ENCODE peak calls at places on chromosomes 5 and 9, in ten cellular contexts. Z is thoracic aorta; K is mesenchymal stem cell; C is body of pancreas; P is heart right ventricle; J is tibial nerve; Y is CD8-positive, alpha-beta memory T cell; L is DND-41; D is Peyer's patch; F is uterus. A is an unnamed sample.

GRCh38 chr5:11324521-11325289 is 563.7 kb upstream of the DAP start:
- DNase-seq in Z (no peak), K (peak; percentile 3), C (no peak), P (no peak), J (no peak), Y (no peak), L (no peak), D (no peak), F (no peak), A (no peak)

GRCh38 chr5:88769165-88769564 is 113.8 kb downstream of the MEF2C start:
- DNase-seq in Z (no peak), K (no peak), C (no peak), P (no peak), J (no peak), Y (no peak), L (no peak), D (no peak), F (peak; percentile 58), A (no peak)

GRCh38 chr5:90410178-90410762 is 714 bp upstream of the CETN3 start:
- DNase-seq in Z (no peak), K (no peak), C (no peak), P (no peak), J (no peak), Y (no peak), L (no peak), D (no peak), F (no peak), A (no peak)

GRCh38 chr9:72145093-72145492 is 4.1 kb upstream of the GDA start:
- DNase-seq in Z (no peak), K (no peak), C (no peak), P (no peak), J (no peak), Y (no peak), L (no peak), D (no peak), F (no peak), A (no peak)

GRCh38 chr9:16870606-16871357 is at the start of gene BNC2:
- DNase-seq in Z (no peak), K (peak; percentile 73), C (peak; percentile 17), P (peak; percentile 47), J (no peak), Y (no peak), L (peak; percentile 38), D (peak; percentile 66), F (peak; percentile 72), A (peak; percentile 49)

GRCh38 chr9:19992556-19992955 is 203.7 kb upstream of the SLC24A2 start:
- DNase-seq in Z (no peak), K (peak; percentile 47), C (no peak), P (no peak), J (no peak), Y (no peak), L (peak; percentile 66), D (no peak), F (no peak), A (no peak)

GRCh38 chr9:93083592-93084470 is 12.2 kb upstream of the CARD19 start:
- DNase-seq in Z (no peak), K (peak; percentile 8), C (no peak), P (no peak), J (no peak), Y (no peak), L (no peak), D (peak; percentile 37), F (peak; percentile 9), A (no peak)

GRCh38 chr5:154465169-154465568 is 12.9 kb downstream of the HAND1 start:
- DNase-seq in Z (no peak), K (peak; percentile 78), C (no peak), P (no peak), J (no peak), Y (no peak), L (no peak), D (no peak), F (no peak), A (no peak)

GRCh38 chr5:117748336-117748735 is 1173.7 kb upstream of the SEMA6A start:
- DNase-seq in Z (no peak), K (no peak), C (no peak), P (no peak), J (no peak), Y (no peak), L (no peak), D (no peak), F (no peak), A (no peak)

GRCh38 chr9:137739371-137739915 is 120.6 kb downstream of the EHMT1 start:
- DNase-seq in Z (no peak), K (no peak), C (no peak), P (no peak), J (no peak), Y (no peak), L (no peak), D (no peak), F (no peak), A (no peak)

GRCh38 chr5:102290004-102290403 is 6.1 kb downstream of the SLCO4C1 start:
- DNase-seq in Z (no peak), K (no peak), C (no peak), P (no peak), J (no peak), Y (no peak), L (no peak), D (no peak), F (no peak), A (no peak)

GRCh38 chr9:438961-439768 is 224.5 kb downstream of the DOCK8 start:
- DNase-seq in Z (no peak), K (no peak), C (peak; percentile 9), P (peak; percentile 42), J (peak; percentile 18), Y (no peak), L (no peak), D (peak; percentile 56), F (peak; percentile 68), A (peak; percentile 40)

GRCh38 chr5:102798103-102798502 is 43.0 kb downstream of the PAM start:
- DNase-seq in Z (no peak), K (no peak), C (no peak), P (no peak), J (no peak), Y (no peak), L (no peak), D (no peak), F (no peak), A (no peak)

GRCh38 chr5:35781181-35781580 is 75.5 kb upstream of the IL7R start:
- DNase-seq in Z (no peak), K (peak; percentile 48), C (no peak), P (no peak), J (no peak), Y (no peak), L (no peak), D (no peak), F (no peak), A (no peak)

DNA sequence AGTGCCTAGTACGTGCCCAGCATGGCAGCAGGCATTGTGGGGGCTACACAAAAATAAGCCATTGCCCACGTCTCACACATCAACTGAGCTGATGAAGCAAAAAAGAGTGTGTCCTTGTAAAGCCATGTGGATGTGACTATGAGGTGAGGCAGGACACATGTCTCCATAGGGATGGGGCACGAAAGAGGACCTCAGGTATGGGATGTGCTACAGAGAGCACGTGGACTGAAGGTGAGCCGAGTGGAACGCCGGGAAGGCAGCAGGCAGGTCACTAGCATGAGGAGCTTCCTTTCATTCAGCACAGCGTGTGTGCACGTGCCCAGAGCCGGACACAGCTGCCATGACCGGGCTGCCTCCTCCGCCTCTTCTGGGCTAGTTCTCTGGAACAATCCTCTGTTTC is 429.8 kb downstream of the SPOCK1 start:
- DNase-seq in Z (no peak), K (no peak), C (no peak), P (no peak), J (no peak), Y (no peak), L (no peak), D (no peak), F (no peak), A (no peak)
- H3K27ac ChIP-seq in Z (no peak overlapping the region), K (no peak overlapping the region), C (no peak overlapping the region), P (no peak overlapping the region), J (no peak overlapping the region), Y (no peak overlapping the region), L (no peak overlapping the region), D (no peak overlapping the region), F (no peak overlapping the region), A (no peak overlapping the region)

DNA sequence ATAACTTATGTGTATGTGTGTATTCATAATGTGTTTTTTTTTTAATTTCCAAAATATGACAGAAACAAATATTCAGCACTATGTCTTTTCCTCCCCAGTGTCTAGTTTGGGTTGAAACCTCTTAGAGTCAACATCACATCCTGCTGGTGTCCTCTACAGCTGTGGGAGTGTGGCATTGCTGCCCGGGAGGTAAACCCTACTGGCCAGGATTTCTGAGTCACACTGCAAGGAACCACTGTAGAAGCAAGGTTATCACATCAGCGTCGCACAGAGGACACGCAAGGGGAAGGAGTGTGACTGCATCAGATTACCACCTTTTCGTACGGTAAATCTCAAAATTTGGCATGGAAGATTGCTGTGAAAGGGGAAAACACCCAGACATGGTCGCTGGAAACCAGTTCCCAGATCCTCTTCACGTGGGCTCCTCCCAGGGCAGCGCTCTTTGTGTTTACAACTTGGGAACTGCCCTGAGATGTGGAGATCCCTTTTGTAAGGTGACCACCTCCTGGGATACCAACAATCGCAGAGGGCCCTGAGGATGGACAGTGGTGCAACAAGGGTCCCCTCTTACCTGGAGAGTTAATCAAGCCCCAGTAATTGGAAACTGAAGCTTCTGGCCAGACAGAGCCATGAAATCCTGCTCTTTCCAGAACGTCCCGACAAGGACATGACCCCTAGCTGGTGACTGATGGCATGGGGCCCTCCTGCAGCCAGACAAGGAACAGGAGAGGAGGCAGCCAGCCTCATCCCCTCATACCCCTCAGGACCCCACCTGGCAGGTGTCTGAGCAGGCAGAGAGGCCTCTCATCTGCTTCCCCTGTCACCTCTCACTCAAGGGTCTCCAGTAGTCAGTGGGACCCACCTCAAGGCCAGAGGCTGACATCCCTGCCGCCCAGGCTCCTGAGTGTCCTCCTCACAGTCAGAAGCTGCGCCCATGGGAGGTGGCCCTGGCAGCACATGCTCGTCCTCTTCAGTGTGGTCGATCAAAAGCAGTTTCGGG is 194.7 kb downstream of the MED10 start:
- DNase-seq in Z (no peak), K (no peak), C (no peak), P (no peak), J (no peak), Y (no peak), L (no peak), D (no peak), F (no peak), A (no peak)
- H3K4me1 ChIP-seq in Z (no peaks in the 10 kb centered on the region), K (no peaks in the 10 kb centered on the region), C (no peaks in the 10 kb centered on the region), P (no peaks in the 10 kb centered on the region), J (no peaks in the 10 kb centered on the region), Y (no peaks in the 10 kb centered on the region), L (no peaks in the 10 kb centered on the region), D (no peaks in the 10 kb centered on the region), F (no peaks in the 10 kb centered on the region), A (no peaks in the 10 kb centered on the region)

DNA sequence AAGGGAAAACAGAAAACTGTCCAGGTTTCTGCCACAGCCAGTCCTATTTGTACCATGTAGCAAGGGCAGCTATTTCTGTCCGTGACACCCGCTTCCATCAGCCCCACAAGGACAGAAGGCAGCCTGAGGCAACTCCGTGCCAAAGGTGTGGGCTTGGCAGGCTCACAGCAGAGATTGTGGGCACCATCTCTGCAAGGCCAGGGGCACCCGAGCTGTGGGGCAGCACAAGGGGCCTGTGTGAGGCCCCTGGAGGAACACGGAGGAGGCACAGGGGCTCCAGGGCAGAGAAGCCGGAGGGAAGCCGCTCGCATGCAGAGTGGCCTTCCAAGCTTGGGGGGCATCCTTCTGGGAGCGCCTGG is 43.5 kb downstream of the COL23A1 start:
- DNase-seq in Z (no peak), K (no peak), C (no peak), P (peak; percentile 61), J (no peak), Y (no peak), L (no peak), D (no peak), F (no peak), A (peak; percentile 73)
- H3K27ac ChIP-seq in Z (no peak overlapping the region), K (no peak overlapping the region), C (no peak overlapping the region), P (peak overlapping the region; percentile 86), J (no peak overlapping the region), Y (no peak overlapping the region), L (no peak overlapping the region), D (no peak overlapping the region), F (no peak overlapping the region), A (peak overlapping the region; percentile 95)

GRCh38 chr9:131274674-131275331 is 1.5 kb downstream of the FAM78A start:
- DNase-seq in Z (no peak), K (no peak), C (no peak), P (peak; percentile 61), J (peak; percentile 50), Y (no peak), L (peak; percentile 36), D (no peak), F (no peak), A (peak; percentile 71)
- H3K4me1 ChIP-seq in Z (peaks cover 12% of the 10 kb centered on the region), K (peaks cover 13% of the 10 kb centered on the region), C (peaks cover 16% of the 10 kb centered on the region), P (peaks cover 58% of the 10 kb centered on the region), J (no peaks in the 10 kb centered on the region), Y (peaks cover 37% of the 10 kb centered on the region), L (peaks cover 53% of the 10 kb centered on the region), D (peaks cover 24% of the 10 kb centered on the region), F (peaks cover 8% of the 10 kb centered on the region), A (peaks cover 90% of the 10 kb centered on the region)

A was measured in left ventricle myocardium inferior.